ENCODE peak calls at places on chromosomes 6 and 20, in five cellular contexts. W is kidney; U is CD8-positive, alpha-beta T cell; G is GM23248; Y is tibial nerve. Q is an unnamed sample. For H3K9me3, the result is how much of the 10 kb centered on the place peaks cover.

GRCh38 chr6:128280960-128281359 is 239.4 kb downstream of the PTPRK start:
- DNase-seq in W (no peak), U (no peak), G (no peak), Y (no peak), Q (no peak)

GRCh38 chr6:111148110-111148509 is 60.8 kb downstream of the SLC16A10 start:
- DNase-seq in W (no peak), U (no peak), G (no peak), Y (no peak), Q (no peak)

GRCh38 chr6:93088675-93089575 is 330.4 kb downstream of the EPHA7 start:
- DNase-seq in W (no peak), U (no peak), G (no peak), Y (no peak), Q (no peak)

GRCh38 chr6:90025418-90026089 is 131.3 kb downstream of the GJA10 start:
- DNase-seq in W (no peak), U (no peak), G (peak), Y (no peak), Q (no peak)

GRCh38 chr6:72826744-72827438 is 205.0 kb downstream of the KCNQ5 start:
- DNase-seq in W (no peak), U (no peak), G (peak), Y (no peak), Q (no peak)

GRCh38 chr6:34226731-34227586 is 9.7 kb upstream of the HMGA1 start:
- DNase-seq in W (peak), U (no peak), G (no peak), Y (no peak), Q (no peak)

GRCh38 chr6:3405679-3406078 is 51.2 kb downstream of the SLC22A23 start:
- DNase-seq in W (no peak), U (no peak), G (peak), Y (peak), Q (no peak)

GRCh38 chr6:16989382-16989781 is 112.5 kb upstream of the STMND1 start:
- DNase-seq in W (no peak), U (no peak), G (no peak), Y (no peak), Q (no peak)

GRCh38 chr20:17636523-17637412 is 45.3 kb downstream of the RRBP1 start:
- DNase-seq in W (peak), U (no peak), G (no peak), Y (no peak), Q (no peak)

GRCh38 chr6:55082021-55082420 is 92.3 kb upstream of the HCRTR2 start:
- DNase-seq in W (no peak), U (no peak), G (no peak), Y (no peak), Q (no peak)

GRCh38 chr20:23339986-23340385 is 10.6 kb upstream of the NXT1 start:
- DNase-seq in W (no peak), U (no peak), G (no peak), Y (no peak), Q (no peak)

GRCh38 chr20:16608265-16608636 is 35.0 kb upstream of the KIF16B start:
- DNase-seq in W (no peak), U (no peak), G (no peak), Y (peak), Q (no peak)

GRCh38 chr6:148761532-148761951 is 14.7 kb downstream of the UST start:
- DNase-seq in W (peak), U (no peak), G (no peak), Y (no peak), Q (no peak)

GRCh38 chr20:62928246-62928939 is 2.1 kb upstream of the DIDO1 start:
- DNase-seq in W (no peak), U (no peak), G (peak), Y (no peak), Q (no peak)

GRCh38 chr6:91149246-91149645 is 562.4 kb upstream of the MAP3K7 start:
- DNase-seq in W (no peak), U (no peak), G (peak), Y (no peak), Q (no peak)

GRCh38 chr20:60694763-60695162 is 557.3 kb upstream of the CDH4 start:
- DNase-seq in W (no peak), U (no peak), G (peak), Y (no peak), Q (no peak)

GRCh38 chr20:32970973-32971300 is 33.3 kb downstream of the SUN5 start:
- DNase-seq in W (peak), U (no peak), G (no peak), Y (no peak), Q (no peak)

GRCh38 chr20:52921300-52921699 is 50.9 kb upstream of the TSHZ2 start:
- DNase-seq in W (no peak), U (no peak), G (no peak), Y (no peak), Q (no peak)
- H3K4me3 ChIP-seq in W (no peak), U (no peak), G (no peak), Y (no peak), Q (no peak)

GRCh38 chr6:159302196-159302595 is 133.0 kb downstream of the FNDC1 start:
- DNase-seq in W (no peak), U (no peak), G (peak), Y (no peak), Q (no peak)
- H3K9me3 ChIP-seq in W (under half), U (under half), G (under half), Y (under half), Q (under half)

DNA sequence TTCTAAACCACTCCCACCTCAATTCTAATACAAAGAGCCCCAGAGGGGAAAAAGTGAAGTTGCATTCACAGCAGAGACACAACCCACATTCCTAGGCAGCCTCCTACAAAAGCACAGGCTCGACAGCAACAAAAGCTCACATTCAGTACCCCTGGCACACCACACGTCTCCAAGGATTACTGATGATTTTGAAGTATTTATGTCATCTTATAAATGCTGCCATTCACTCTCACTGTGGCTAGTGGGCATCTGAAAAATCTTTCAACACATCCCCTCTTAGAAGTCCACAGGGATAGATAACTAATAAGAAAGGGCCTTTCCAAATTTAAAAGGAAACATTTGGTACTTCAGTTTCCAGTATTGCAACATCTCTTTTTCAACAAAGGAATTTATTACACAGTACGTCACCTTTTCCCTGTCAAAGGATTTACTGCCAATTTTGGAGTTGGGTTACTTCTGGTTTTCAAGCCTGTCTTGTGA is 146.7 kb downstream of the TASP1 start:
- DNase-seq in W (no peak), U (no peak), G (peak), Y (peak), Q (peak)
- H3K4me3 ChIP-seq in W (no peak), U (no peak), G (peak), Y (no peak), Q (no peak)

GRCh38 chr20:2141592-2142575 is 40.3 kb downstream of the STK35 start:
- DNase-seq in W (no peak), U (no peak), G (no peak), Y (no peak), Q (no peak)

GRCh38 chr20:2137552-2138201 is 36.0 kb downstream of the STK35 start:
- DNase-seq in W (no peak), U (no peak), G (peak), Y (no peak), Q (no peak)

GRCh38 chr20:2139736-2140135 is 38.1 kb downstream of the STK35 start:
- DNase-seq in W (no peak), U (no peak), G (no peak), Y (no peak), Q (no peak)

GRCh38 chr20:2140561-2140960 is 38.9 kb downstream of the STK35 start:
- DNase-seq in W (no peak), U (no peak), G (peak), Y (peak), Q (no peak)

DNA sequence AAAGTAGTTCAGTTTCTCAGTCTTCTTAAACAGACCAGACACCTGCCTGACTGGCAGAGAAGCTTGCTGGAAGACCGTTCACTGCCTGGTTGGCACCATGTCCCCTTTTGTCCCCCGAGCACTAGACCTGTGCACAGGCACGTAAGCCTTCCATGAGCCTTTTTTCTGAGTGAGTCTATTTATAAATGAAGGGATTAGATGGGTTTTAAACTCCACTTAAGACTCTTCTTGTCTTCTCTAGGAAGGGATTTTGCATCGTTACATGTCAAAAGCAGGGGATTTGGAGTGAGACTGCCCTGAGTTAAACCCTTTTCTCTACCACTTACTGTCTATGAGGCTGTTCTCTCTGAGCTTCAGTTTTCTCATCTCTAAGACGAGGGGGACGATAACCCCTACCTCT is 37.6 kb downstream of the STK35 start:
- DNase-seq in W (no peak), U (no peak), G (no peak), Y (no peak), Q (no peak)
- H3K9me3 ChIP-seq in W (under half), U (under half), G (under half), Y (under half), Q (under half)

DNA sequence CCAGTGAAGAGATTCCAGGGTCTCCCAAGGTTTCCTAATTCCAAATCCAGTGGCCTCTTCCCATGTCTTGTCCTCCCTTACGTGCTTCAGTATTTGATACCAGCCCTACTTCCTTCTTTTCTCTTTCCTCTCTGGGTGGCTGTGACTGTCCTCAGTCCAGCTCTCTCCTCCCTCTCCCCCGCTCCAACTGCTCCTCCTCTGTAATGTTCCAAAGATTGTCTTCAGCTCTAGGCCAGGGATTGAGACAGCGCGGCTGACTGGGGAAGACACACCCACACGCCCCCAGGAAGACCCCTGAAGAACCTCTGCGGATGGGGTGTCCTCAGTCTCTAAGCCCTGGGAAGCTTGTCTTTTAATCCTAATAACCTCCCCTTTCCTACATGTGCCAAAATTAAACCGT is 2.3 kb downstream of the BNIP5 start:
- DNase-seq in W (no peak), U (no peak), G (no peak), Y (peak), Q (no peak)
- H3K4me3 ChIP-seq in W (no peak), U (no peak), G (no peak), Y (no peak), Q (no peak)

GRCh38 chr6:98937351-98937750 is 10.4 kb downstream of the FBXL4 start:
- DNase-seq in W (no peak), U (no peak), G (no peak), Y (no peak), Q (no peak)
- H3K9me3 ChIP-seq in W (under half), U (under half), G (under half), Y (under half), Q (under half)

GRCh38 chr6:44268095-44268628 is 2.1 kb upstream of the TMEM151B start:
- DNase-seq in W (no peak), U (peak), G (peak), Y (peak), Q (peak)
- H3K4me3 ChIP-seq in W (no peak), U (no peak), G (no peak), Y (no peak), Q (no peak)

GRCh38 chr20:7993703-7994102 is 25.9 kb downstream of the TMX4 start:
- DNase-seq in W (no peak), U (no peak), G (no peak), Y (no peak), Q (no peak)
- H3K9me3 ChIP-seq in W (under half), U (under half), G (under half), Y (under half), Q (under half)

GRCh38 chr20:15379897-15380296 is 1042.5 kb upstream of the FLRT3 start:
- DNase-seq in W (no peak), U (no peak), G (no peak), Y (no peak), Q (no peak)

GRCh38 chr20:15380770-15381169 is 1043.4 kb upstream of the FLRT3 start:
- DNase-seq in W (no peak), U (no peak), G (no peak), Y (no peak), Q (no peak)

GRCh38 chr20:15370370-15370769 is 1033.0 kb upstream of the FLRT3 start:
- DNase-seq in W (no peak), U (no peak), G (no peak), Y (no peak), Q (no peak)

GRCh38 chr20:15378151-15378550 is 1040.7 kb upstream of the FLRT3 start:
- DNase-seq in W (no peak), U (no peak), G (no peak), Y (no peak), Q (no peak)

GRCh38 chr20:15375836-15376235 is 1038.4 kb upstream of the FLRT3 start:
- DNase-seq in W (no peak), U (no peak), G (no peak), Y (no peak), Q (no peak)
- H3K4me3 ChIP-seq in W (no peak), U (no peak), G (no peak), Y (no peak), Q (no peak)

DNA sequence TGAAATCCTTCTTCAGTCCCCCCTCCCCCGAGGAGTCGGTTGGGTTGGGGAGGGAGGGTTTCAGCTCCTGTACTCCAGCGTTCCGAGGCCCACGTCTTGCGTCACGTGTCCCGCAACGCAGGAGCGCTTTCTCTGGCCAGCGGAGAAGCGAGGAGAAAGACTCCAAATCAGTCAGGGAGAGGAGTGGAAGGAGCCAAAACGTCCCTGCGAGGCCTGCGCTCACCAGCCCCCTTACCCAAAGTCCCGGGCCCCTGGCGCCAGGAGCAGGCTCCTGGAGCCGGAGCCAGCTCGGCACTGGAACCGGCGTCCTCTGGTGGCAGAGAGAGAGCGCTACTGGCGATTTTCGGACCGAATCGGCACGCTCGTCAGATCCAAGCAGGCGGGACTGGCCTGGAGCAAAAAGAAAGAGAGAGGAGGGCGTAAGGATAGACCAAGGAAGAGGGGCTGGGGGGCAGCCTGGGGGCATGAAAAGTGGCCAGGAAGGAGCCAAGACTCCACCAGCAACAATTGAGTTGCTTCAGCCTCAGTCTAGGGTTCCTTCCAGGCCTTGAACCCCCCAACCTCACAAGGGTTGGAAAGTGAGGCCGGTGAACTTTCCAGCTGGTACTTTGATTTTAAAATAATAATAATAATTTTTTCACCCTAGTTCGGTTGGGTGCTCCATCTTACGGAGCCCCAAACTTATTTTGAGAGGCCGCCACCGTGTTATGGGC is at the start of gene GNAS:
- DNase-seq in W (peak), U (peak), G (peak), Y (peak), Q (no peak)
- H3K9me3 ChIP-seq in W (under half), U (under half), G (under half), Y (under half), Q (under half)

Q was measured in iPS DF 6.9.